ENCODE peak calls at places on chromosomes 12 and 14, in ten cellular contexts. B is activated CD4-positive, alpha-beta T cell treated with anti-CD3 and anti-CD28 coated beads for 1 hour; H is A172; D is activated T-helper 1 cell treated with anti-CD3 and anti-CD28 coated beads, Interleukin-12 subunit alpha, Interleukin-12 subunit beta, Interleukin-2, Interleukin-4 antibody, amounts not matched to agents 30 ng/mL and 10 ng/mL and 1 ng/mL, durations not matched to agents 14 hours and 24 hours and 36 hours; I is fibroblast of the aortic adventitia; J is IMR-90; R is effector memory CD8-positive, alpha-beta T cell; C is foreskin fibroblast; L is transverse colon; Y is germinal center. N is an unnamed sample.

GRCh38 chr14:89296281-89296745 is 120.7 kb downstream of the FOXN3 start:
- DNase-seq in C (no peak), J (no peak), I (no peak), D (no peak), L (no peak), Y (no peak), B (no peak), H (no peak), R (no peak), N (no peak)

GRCh38 chr12:93740721-93741120 is 63.5 kb downstream of the CRADD start:
- DNase-seq in Y (no peak), C (no peak), J (peak; percentile 6), L (no peak), B (no peak), D (no peak), R (no peak), H (no peak), I (peak; percentile 76), N (no peak)

GRCh38 chr14:76467843-76468242 is 91.9 kb downstream of the ESRRB start:
- DNase-seq in D (no peak), Y (no peak), H (no peak), L (no peak), I (no peak), R (no peak), B (no peak), J (no peak), C (no peak), N (no peak)

GRCh38 chr14:103334644-103335603 is 887 bp downstream of the EIF5 start:
- DNase-seq in D (peak; percentile 62), B (peak; percentile 76), R (peak; percentile 47), J (peak; percentile 79), H (peak; percentile 43), L (peak; percentile 84), Y (peak; percentile 71), C (peak; percentile 93), I (peak; percentile 63), N (peak; percentile 55)

GRCh38 chr12:124573839-124574786 is 6.7 kb upstream of the NCOR2 start:
- DNase-seq in H (no peak), B (no peak), I (no peak), L (no peak), Y (no peak), D (no peak), C (no peak), R (no peak), J (no peak), N (no peak)

GRCh38 chr14:55377236-55377635 is 34.4 kb downstream of the ATG14 start:
- DNase-seq in C (no peak), Y (no peak), D (no peak), B (no peak), L (no peak), H (no peak), J (no peak), R (no peak), I (no peak), N (no peak)

GRCh38 chr12:21337959-21338704 is 3.4 kb upstream of the SLCO1A2 start:
- DNase-seq in C (no peak), R (no peak), B (no peak), L (no peak), D (no peak), H (no peak), Y (no peak), I (no peak), J (no peak), N (no peak)

GRCh38 chr12:2651061-2651965 is 143.5 kb upstream of the FKBP4 start:
- DNase-seq in C (no peak), J (no peak), Y (no peak), R (no peak), H (no peak), I (peak; percentile 10), B (no peak), L (peak; percentile 4), D (no peak), N (no peak)

GRCh38 chr12:100578923-100579322 is 5.4 kb downstream of the GAS2L3 start:
- DNase-seq in J (no peak), C (no peak), D (no peak), H (no peak), B (no peak), L (no peak), I (no peak), Y (no peak), R (no peak), N (no peak)

GRCh38 chr12:122318607-122319311 is 52.5 kb upstream of the VPS33A start:
- DNase-seq in I (peak; percentile 99), C (peak; percentile 87), B (no peak), J (peak; percentile 91), D (no peak), L (no peak), R (no peak), Y (no peak), H (peak; percentile 84), N (no peak)

GRCh38 chr12:613996-614726 is 49.1 kb downstream of the NINJ2 start:
- DNase-seq in B (peak; percentile 15), C (peak; percentile 33), Y (no peak), L (peak; percentile 21), H (no peak), J (no peak), I (peak; percentile 14), R (no peak), D (no peak), N (no peak)

GRCh38 chr14:70563417-70563816 is 28.6 kb upstream of the ADAM20 start:
- DNase-seq in Y (no peak), D (no peak), I (no peak), J (no peak), B (no peak), H (no peak), R (no peak), L (no peak), C (no peak), N (no peak)

GRCh38 chr12:57135939-57136338 is 7.7 kb downstream of the LRP1 start:
- DNase-seq in D (no peak), B (no peak), J (peak; percentile 52), C (peak; percentile 65), Y (no peak), L (no peak), R (no peak), I (peak; percentile 93), H (no peak), N (no peak)

GRCh38 chr12:71756054-71756675 is 1.5 kb downstream of the RAB21 start:
- DNase-seq in I (peak; percentile 37), B (no peak), J (no peak), R (no peak), H (no peak), Y (no peak), D (no peak), L (no peak), C (no peak), N (no peak)

GRCh38 chr14:61479746-61480502 is 158.5 kb downstream of the PRKCH start:
- DNase-seq in L (no peak), I (peak; percentile 70), J (peak; percentile 66), R (no peak), D (no peak), C (peak; percentile 55), H (peak; percentile 44), Y (no peak), B (no peak), N (no peak)

GRCh38 chr12:26264215-26264838 is 69.0 kb downstream of the SSPN start:
- DNase-seq in L (no peak), J (no peak), D (no peak), C (peak; percentile 53), B (no peak), H (no peak), I (peak; percentile 25), Y (no peak), R (no peak), N (no peak)

GRCh38 chr12:84995646-84996045 is 40.4 kb downstream of the TSPAN19 start:
- DNase-seq in C (peak; percentile 80), R (no peak), B (no peak), D (no peak), Y (no peak), I (no peak), H (no peak), J (peak; percentile 42), L (no peak), N (no peak)

GRCh38 chr14:72332054-72332453 is 399.8 kb downstream of the RGS6 start:
- DNase-seq in D (no peak), H (no peak), B (no peak), J (no peak), Y (no peak), L (no peak), C (no peak), I (no peak), R (no peak), N (no peak)